ENCODE peak calls at places on chromosomes 6 and 20, in six cellular contexts. E, B, Z, Y, V and S are unnamed samples.

GRCh38 chr6:125637207-125637606 is 112.2 kb upstream of the HEY2 start:
- DNase-seq in E (no peak), B (no peak), Z (no peak), Y (peak), V (no peak), S (no peak)

GRCh38 chr20:2093200-2093781 is 8.3 kb upstream of the STK35 start:
- DNase-seq in E (no peak), B (no peak), Z (no peak), Y (peak), V (peak), S (no peak)

GRCh38 chr6:99603421-99604160 is 3.0 kb upstream of the PRDM13 start:
- DNase-seq in E (no peak), B (no peak), Z (no peak), Y (no peak), V (no peak), S (no peak)

GRCh38 chr20:45863543-45864470 is 6.4 kb downstream of the ZSWIM3 start:
- DNase-seq in E (no peak), B (no peak), Z (no peak), Y (no peak), V (no peak), S (no peak)

GRCh38 chr6:150263765-150264415 is 104.9 kb upstream of the IYD start:
- DNase-seq in E (no peak), B (no peak), Z (no peak), Y (no peak), V (no peak), S (no peak)

GRCh38 chr6:166850677-166851076 is 105.7 kb downstream of the RNASET2 start:
- DNase-seq in E (no peak), B (no peak), Z (no peak), Y (no peak), V (no peak), S (no peak)

GRCh38 chr20:37894454-37894853 is 8.5 kb upstream of the VSTM2L start:
- DNase-seq in E (no peak), B (no peak), Z (no peak), Y (no peak), V (no peak), S (no peak)

GRCh38 chr20:44247131-44247571 is at the start of gene GDAP1L1:
- DNase-seq in E (no peak), B (no peak), Z (no peak), Y (no peak), V (no peak), S (no peak)

GRCh38 chr6:37897321-37897720 is 77.8 kb downstream of the ZFAND3 start:
- DNase-seq in E (no peak), B (no peak), Z (no peak), Y (peak), V (no peak), S (no peak)

GRCh38 chr6:45504947-45505346 is 127.2 kb upstream of the SUPT3H start:
- DNase-seq in E (no peak), B (no peak), Z (peak), Y (peak), V (no peak), S (peak)

GRCh38 chr6:105600342-105601293 is 197.7 kb upstream of the PREP start:
- DNase-seq in E (no peak), B (no peak), Z (peak), Y (no peak), V (no peak), S (no peak)

GRCh38 chr20:13552061-13552460 is 86.7 kb downstream of the TASP1 start:
- DNase-seq in E (no peak), B (no peak), Z (no peak), Y (no peak), V (no peak), S (no peak)

GRCh38 chr6:36751091-36751490 is 53.5 kb downstream of the RAB44 start:
- DNase-seq in E (no peak), B (no peak), Z (no peak), Y (no peak), V (no peak), S (no peak)

GRCh38 chr20:2237059-2237458 is 58.7 kb upstream of the TGM3 start:
- DNase-seq in E (no peak), B (no peak), Z (peak), Y (peak), V (no peak), S (peak)

GRCh38 chr20:1631309-1632227 is 11.8 kb upstream of the SIRPB1 start:
- DNase-seq in E (no peak), B (no peak), Z (no peak), Y (no peak), V (no peak), S (no peak)

GRCh38 chr6:47529734-47530133 is 52.1 kb downstream of the CD2AP start:
- DNase-seq in E (no peak), B (no peak), Z (no peak), Y (no peak), V (no peak), S (no peak)

GRCh38 chr20:49028684-49029083 is 17.4 kb upstream of the CSE1L start:
- DNase-seq in E (no peak), B (no peak), Z (no peak), Y (peak), V (peak), S (no peak)

GRCh38 chr6:26554669-26555504 is 16.7 kb downstream of the HMGN4 start:
- DNase-seq in E (no peak), B (no peak), Z (no peak), Y (peak), V (peak), S (no peak)

GRCh38 chr20:43507150-43508080 is at the start of gene L3MBTL1:
- DNase-seq in E (no peak), B (no peak), Z (no peak), Y (peak), V (no peak), S (no peak)

GRCh38 chr20:48080583-48080982 is 295.3 kb upstream of the SULF2 start:
- DNase-seq in E (no peak), B (no peak), Z (no peak), Y (no peak), V (no peak), S (no peak)

GRCh38 chr6:95802978-95803377 is 212.8 kb upstream of the FUT9 start:
- DNase-seq in E (no peak), B (no peak), Z (no peak), Y (no peak), V (no peak), S (no peak)

GRCh38 chr20:3798405-3798768 is 2.3 kb downstream of the CDC25B start:
- DNase-seq in E (no peak), B (no peak), Z (no peak), Y (no peak), V (no peak), S (no peak)

GRCh38 chr20:47343007-47343472 is 13.5 kb downstream of the ZMYND8 start:
- DNase-seq in E (no peak), B (no peak), Z (no peak), Y (no peak), V (no peak), S (no peak)

GRCh38 chr6:30227763-30228487 is 14.7 kb upstream of the TRIM26 start:
- DNase-seq in E (no peak), B (no peak), Z (no peak), Y (no peak), V (no peak), S (no peak)

GRCh38 chr6:113375950-113376846 is 480.9 kb upstream of the MARCKS start:
- DNase-seq in E (no peak), B (no peak), Z (peak), Y (no peak), V (no peak), S (no peak)

GRCh38 chr6:159981591-159982245 is 12.8 kb downstream of the IGF2R start:
- DNase-seq in E (no peak), B (no peak), Z (no peak), Y (no peak), V (peak), S (no peak)

GRCh38 chr20:58555078-58555765 is 40.0 kb upstream of the APCDD1L start:
- DNase-seq in E (no peak), B (no peak), Z (peak), Y (peak), V (no peak), S (peak)

GRCh38 chr20:20452254-20452676 is 84.4 kb downstream of the INSM1 start:
- DNase-seq in E (peak), B (peak), Z (peak), Y (no peak), V (no peak), S (peak)